ENCODE peak calls at places on chromosomes 13 and 19, in seven cellular contexts. B, J, E, K, A, D and F are unnamed samples.

GRCh38 chr13:44726214-44726613 is 150.1 kb upstream of the TSC22D1 start:
- DNase-seq in E (peak), A (no peak), B (no peak), J (peak), D (no peak), K (no peak), F (no peak)

GRCh38 chr13:110620596-110620995 is 5.3 kb downstream of the NAXD start:
- DNase-seq in B (no peak), J (no peak), K (no peak), A (no peak), E (no peak), D (no peak), F (no peak)

GRCh38 chr13:35219021-35219420 is 257.5 kb downstream of the MAB21L1 start:
- DNase-seq in D (no peak), B (no peak), E (no peak), A (no peak), J (no peak), K (no peak), F (no peak)

GRCh38 chr13:25687622-25688225 is 315.9 kb downstream of the ATP8A2 start:
- DNase-seq in D (no peak), E (no peak), J (no peak), B (no peak), K (no peak), A (no peak), F (no peak)

GRCh38 chr13:25602206-25602605 is 230.4 kb downstream of the ATP8A2 start:
- DNase-seq in B (peak), D (no peak), E (no peak), A (no peak), J (no peak), K (peak), F (no peak)

GRCh38 chr13:112627161-112627560 is 39.2 kb upstream of the TUBGCP3 start:
- DNase-seq in A (no peak), E (no peak), D (no peak), K (no peak), J (no peak), B (no peak), F (no peak)

GRCh38 chr13:109198585-109198984 is 569.2 kb downstream of the MYO16 start:
- DNase-seq in A (no peak), K (no peak), D (no peak), J (peak), E (peak), B (no peak), F (no peak)

GRCh38 chr19:12790628-12791344 is 500 bp upstream of the JUNB start:
- DNase-seq in B (no peak), E (peak), K (no peak), A (no peak), D (no peak), J (no peak), F (no peak)

GRCh38 chr13:100156786-100157185 is 67.9 kb downstream of the PCCA start:
- DNase-seq in K (no peak), B (no peak), A (no peak), J (no peak), E (no peak), D (no peak), F (no peak)

DNA sequence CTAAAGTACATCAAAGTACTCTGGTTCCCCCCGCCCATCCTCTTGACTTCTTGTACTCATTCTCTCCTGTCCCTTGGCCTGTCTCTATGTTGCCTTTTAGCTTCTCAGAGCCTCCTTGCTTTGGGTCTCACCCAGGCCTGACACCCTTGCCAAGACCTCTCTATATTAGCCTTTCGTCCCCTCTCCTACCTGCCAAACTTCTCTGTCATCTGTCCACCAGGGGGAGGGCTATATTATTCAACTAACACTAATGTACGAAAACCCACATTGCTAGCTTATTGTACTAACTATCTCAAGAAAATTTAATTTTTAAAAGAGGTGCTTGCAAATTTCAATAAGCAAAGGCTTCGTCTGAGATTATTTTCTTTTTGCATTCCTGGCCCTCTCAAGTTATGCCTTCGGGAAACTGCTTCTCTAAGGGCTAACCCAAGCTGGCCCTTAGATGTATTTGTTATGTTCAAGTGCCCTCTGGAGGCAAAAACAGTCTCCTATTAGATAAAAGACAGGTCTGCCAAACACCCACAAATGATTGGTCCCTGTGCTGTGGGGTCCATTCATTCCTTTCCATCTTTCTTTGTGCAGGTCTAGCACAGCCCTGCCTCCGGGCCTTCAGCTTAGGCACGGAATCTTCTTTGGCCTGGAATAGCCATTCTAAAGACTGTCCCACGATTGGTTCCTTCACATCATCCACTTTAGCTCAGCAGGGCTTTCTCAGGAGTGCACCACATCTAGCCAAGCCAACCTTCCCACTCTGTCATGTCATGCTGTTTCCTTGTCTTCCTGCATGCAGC is 6.4 kb upstream of the MRPS31 start:
- DNase-seq in D (no peak), B (peak), E (peak), A (peak), K (peak), J (peak), F (no peak)
- H2BK120ac ChIP-seq in D (no peak), B (no peak), E (peak), A (no peak), K (no peak), J (peak), F (no peak)

GRCh38 chr19:2345076-2345475 is 15.0 kb upstream of the TMPRSS9 start:
- DNase-seq in J (no peak), A (no peak), E (no peak), B (no peak), K (no peak), D (no peak), F (no peak)
- H3K23ac ChIP-seq in J (no peak), A (peak), E (no peak), B (no peak), K (no peak), D (no peak), F (no peak)

GRCh38 chr19:46928951-46929350 is 68.2 kb downstream of the ARHGAP35 start:
- DNase-seq in E (peak), A (no peak), J (peak), K (no peak), D (no peak), B (no peak), F (no peak)
- H3K18ac ChIP-seq in E (no peak), A (no peak), J (no peak), K (no peak), D (no peak), B (no peak), F (no peak)

GRCh38 chr19:1408300-1409203 is 1.2 kb downstream of the DAZAP1 start:
- DNase-seq in J (peak), B (no peak), E (peak), A (peak), K (peak), D (peak), F (no peak)
- H2BK120ac ChIP-seq in J (no peak), B (no peak), E (peak), A (no peak), K (peak), D (peak), F (no peak)

DNA sequence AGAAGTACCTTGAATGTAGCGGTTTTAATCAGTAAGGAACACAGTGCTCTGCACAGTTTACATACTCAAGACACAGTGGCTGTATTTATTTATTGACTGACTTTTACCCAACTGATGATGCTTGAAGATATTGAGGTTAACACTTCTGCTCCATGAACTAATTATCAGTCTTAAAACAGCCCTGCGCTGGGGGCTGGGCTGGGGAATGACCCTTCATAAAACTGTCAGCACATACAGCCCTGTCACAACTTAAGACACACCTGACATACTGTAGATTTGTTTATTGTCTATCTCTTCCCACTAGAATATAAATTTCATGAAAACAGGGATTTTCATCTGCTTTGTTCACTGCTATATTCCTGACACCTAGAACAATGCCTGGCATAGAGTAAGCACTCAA is 10.8 kb downstream of the NEK5 start:
- DNase-seq in J (no peak), A (no peak), D (no peak), E (no peak), B (no peak), K (no peak), F (no peak)
- H3K23ac ChIP-seq in J (no peak), A (no peak), D (no peak), E (no peak), B (no peak), K (no peak), F (no peak)

DNA sequence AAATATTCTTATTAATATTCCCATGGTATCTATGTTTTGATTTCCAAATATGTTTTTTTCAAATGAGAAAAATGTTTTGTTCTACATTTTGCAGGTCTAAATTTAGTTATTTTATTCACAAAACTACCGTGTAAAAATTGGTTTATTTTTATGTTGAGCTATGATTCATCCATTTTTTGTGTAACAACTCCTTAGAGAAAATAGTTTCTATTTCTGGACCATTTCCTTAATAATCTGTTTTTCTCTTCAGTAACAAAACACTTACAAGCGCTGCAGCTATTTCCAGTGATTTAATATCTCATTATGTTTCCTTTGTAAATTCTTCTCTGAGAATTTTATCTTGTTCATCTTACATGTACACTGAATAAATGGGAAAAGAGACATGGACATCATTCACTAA is 550.7 kb upstream of the SLITRK5 start:
- DNase-seq in B (no peak), A (no peak), E (peak), K (no peak), J (peak), D (no peak), F (no peak)
- H3K18ac ChIP-seq in B (no peak), A (no peak), E (no peak), K (no peak), J (no peak), D (no peak), F (no peak)

GRCh38 chr19:6216236-6216995 is 63.4 kb downstream of the MLLT1 start:
- DNase-seq in B (no peak), A (no peak), J (no peak), D (no peak), E (no peak), K (no peak), F (no peak)
- H2BK120ac ChIP-seq in B (no peak), A (peak), J (no peak), D (peak), E (peak), K (no peak), F (no peak)